ENCODE peak calls at places on chromosomes 5 and 9, in four cellular contexts. N, L, F and K are unnamed samples. For H3K4me1 and H3K27me3, the result is how much of the 10 kb centered on the place peaks cover.

GRCh38 chr5:151023047-151023615 is 2.7 kb downstream of the GPX3 start:
- DNase-seq in F (no peak), L (no peak), N (peak), K (no peak)

GRCh38 chr5:154477382-154478223 is 424 bp downstream of the HAND1 start:
- DNase-seq in N (no peak), F (peak), L (no peak), K (no peak)

GRCh38 chr5:152104211-152104610 is 179.6 kb upstream of the GLRA1 start:
- DNase-seq in L (no peak), F (no peak), N (no peak), K (no peak)

GRCh38 chr9:18606831-18607230 is 132.9 kb downstream of the ADAMTSL1 start:
- DNase-seq in N (no peak), F (no peak), L (no peak), K (no peak)

GRCh38 chr9:38017149-38017884 is 51.7 kb downstream of the SHB start:
- DNase-seq in N (peak), L (peak), F (no peak), K (no peak)

GRCh38 chr5:160467555-160468418 is 46.1 kb downstream of the PTTG1 start:
- DNase-seq in F (peak), N (peak), L (peak), K (no peak)

GRCh38 chr9:69745716-69746538 is 13.9 kb downstream of the PTAR1 start:
- DNase-seq in L (no peak), F (no peak), N (no peak), K (no peak)

GRCh38 chr5:40551706-40552557 is 127.8 kb upstream of the PTGER4 start:
- DNase-seq in N (no peak), F (no peak), L (no peak), K (peak)

GRCh38 chr5:61603211-61603908 is 271.3 kb downstream of the ZSWIM6 start:
- DNase-seq in N (no peak), F (no peak), L (no peak), K (no peak)

GRCh38 chr5:7246312-7246711 is 149.6 kb upstream of the ADCY2 start:
- DNase-seq in N (no peak), F (no peak), L (no peak), K (no peak)

GRCh38 chr5:13566903-13567339 is 377.6 kb downstream of the DNAH5 start:
- DNase-seq in N (no peak), L (no peak), F (no peak), K (peak)

GRCh38 chr5:171897231-171897630 is 109.2 kb downstream of the FBXW11 start:
- DNase-seq in L (no peak), F (no peak), N (no peak), K (no peak)

GRCh38 chr9:105114956-105115728 is 129.3 kb upstream of the SLC44A1 start:
- DNase-seq in F (peak), N (no peak), L (peak), K (no peak)

GRCh38 chr5:6722015-6722414 is 8.8 kb downstream of the TENT4A start:
- DNase-seq in N (no peak), L (no peak), F (no peak), K (peak)

GRCh38 chr5:178981381-178981780 is 13.7 kb downstream of the GRM6 start:
- DNase-seq in F (peak), N (no peak), L (no peak), K (no peak)

GRCh38 chr5:98770158-98770910 is 3.1 kb upstream of the RGMB start:
- DNase-seq in N (peak), F (peak), L (peak), K (no peak)

GRCh38 chr9:119289740-119290139 is 79.5 kb downstream of the BRINP1 start:
- DNase-seq in F (no peak), N (no peak), L (no peak), K (no peak)

GRCh38 chr9:95017661-95018060 is 291.2 kb downstream of the AOPEP start:
- DNase-seq in N (no peak), F (no peak), L (no peak), K (no peak)

GRCh38 chr9:137757139-137757538 is 120.4 kb upstream of the CACNA1B start:
- DNase-seq in F (no peak), N (no peak), L (no peak), K (no peak)

GRCh38 chr9:95581900-95582299 is 65.1 kb upstream of the PTCH1 start:
- DNase-seq in F (no peak), N (no peak), L (no peak), K (no peak)

GRCh38 chr5:150573867-150574817 is 66.2 kb downstream of the NDST1 start:
- DNase-seq in L (no peak), F (no peak), N (no peak), K (peak)

GRCh38 chr9:101514056-101514455 is 19.6 kb upstream of the RNF20 start:
- DNase-seq in L (no peak), F (no peak), N (no peak), K (no peak)

GRCh38 chr9:37486256-37486615 is 488 bp downstream of the POLR1E start:
- DNase-seq in L (no peak), F (no peak), N (no peak), K (no peak)

GRCh38 chr9:137724114-137724445 is 105.3 kb downstream of the EHMT1 start:
- DNase-seq in L (no peak), F (no peak), N (no peak), K (no peak)

GRCh38 chr9:128523199-128523925 is 18.8 kb downstream of the GLE1 start:
- DNase-seq in F (no peak), N (no peak), L (no peak), K (no peak)

GRCh38 chr5:136731241-136731885 is 366.0 kb upstream of the TRPC7 start:
- DNase-seq in F (no peak), L (no peak), N (no peak), K (no peak)

GRCh38 chr5:166936351-166936750 is 1355.1 kb upstream of the WWC1 start:
- DNase-seq in L (no peak), F (no peak), N (no peak), K (no peak)

GRCh38 chr5:72231989-72232703 is 87.9 kb downstream of the MRPS27 start:
- DNase-seq in L (no peak), N (no peak), F (no peak), K (no peak)

GRCh38 chr9:76453785-76454184 is 5.2 kb upstream of the GCNT1 start:
- DNase-seq in N (no peak), F (no peak), L (no peak), K (no peak)

GRCh38 chr9:14346826-14347407 is 33.0 kb upstream of the NFIB start:
- DNase-seq in F (peak), L (no peak), N (peak), K (no peak)
- H3K4me3 ChIP-seq in F (peak), L (peak), N (peak), K (peak)

GRCh38 chr5:74382115-74382514 is 258.4 kb downstream of the ENC1 start:
- DNase-seq in F (no peak), N (no peak), L (no peak), K (no peak)
- H3K4me1 ChIP-seq in F (under half), N (under half), L (under half), K (under half)

GRCh38 chr9:135468866-135469521 is 10.6 kb upstream of the PPP1R26 start:
- DNase-seq in L (no peak), N (no peak), F (no peak), K (no peak)

GRCh38 chr9:135463140-135463539 is 16.4 kb upstream of the PPP1R26 start:
- DNase-seq in N (no peak), F (no peak), L (no peak), K (no peak)

GRCh38 chr9:135461936-135462335 is 17.6 kb upstream of the PPP1R26 start:
- DNase-seq in F (no peak), N (no peak), L (no peak), K (no peak)

DNA sequence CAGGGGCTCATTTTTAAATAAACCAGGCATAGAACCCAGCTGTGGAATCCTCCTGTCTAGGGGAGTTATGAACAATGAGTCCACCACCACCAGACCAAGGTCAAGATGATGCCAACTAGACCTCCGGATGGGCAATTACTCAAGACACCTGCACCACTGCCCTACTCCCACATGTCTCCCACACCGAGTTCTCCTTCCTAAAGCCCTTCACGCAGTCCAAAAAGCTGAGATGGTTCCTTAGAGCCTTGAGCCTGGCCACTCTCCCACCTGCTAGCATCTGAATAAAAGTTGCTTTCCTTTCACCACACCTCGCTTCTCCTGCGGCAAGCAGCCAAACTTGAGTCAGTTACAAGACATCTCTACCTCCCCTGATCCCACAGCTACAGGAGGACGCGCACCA is 15.4 kb upstream of the PPP1R26 start:
- DNase-seq in F (no peak), N (no peak), L (no peak), K (no peak)
- H3K27me3 ChIP-seq in F (under half), N (under half), L (under half), K (under half)

GRCh38 chr5:148979104-148979723 is 83.6 kb downstream of the SH3TC2 start:
- DNase-seq in L (peak), N (no peak), F (peak), K (peak)
- H3K4me3 ChIP-seq in L (no peak), N (no peak), F (no peak), K (no peak)

DNA sequence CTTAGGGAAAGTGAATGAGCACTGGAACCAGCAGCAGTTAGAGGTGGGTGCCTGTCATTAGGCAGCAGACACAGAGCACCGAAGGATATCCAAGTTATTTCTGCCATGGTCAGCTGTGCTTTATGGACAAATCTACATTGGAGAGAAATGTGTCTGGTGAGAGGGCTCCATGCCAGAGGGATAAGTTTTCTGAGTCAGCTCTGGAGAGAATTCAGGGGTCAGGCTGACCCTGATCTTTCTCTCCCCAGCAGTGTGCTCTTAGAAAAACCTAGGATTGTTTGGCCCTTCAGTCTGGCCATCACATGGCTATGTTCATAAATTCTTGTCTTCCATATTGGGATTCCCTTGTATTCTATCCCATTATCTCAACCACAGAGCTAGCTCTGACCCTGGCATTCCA is 8.9 kb upstream of the IL17B start:
- DNase-seq in L (no peak), F (no peak), N (peak), K (no peak)
- H3K4me1 ChIP-seq in L (under half), F (under half), N (under half), K (under half)

GRCh38 chr5:1156754-1157460 is 44.5 kb upstream of the SLC6A19 start:
- DNase-seq in F (no peak), L (no peak), N (peak), K (peak)
- H3K27me3 ChIP-seq in F (under half), L (under half), N (under half), K (under half)